ENCODE peak calls at places on chromosomes 7 and 10, in ten cellular contexts. N is GM23338; K is thoracic aorta; F is GM23248; A is Karpas-422; I is neural progenitor cell; D is endothelial cell of umbilical vein; G is small intestine; Q is Panc1; U is CD8-positive, alpha-beta memory T cell. W is an unnamed sample.
A peak's percentile ranks its signal among the peaks of the same experiment; 100 is the strongest.

GRCh38 chr10:102578782-102579181 is 65.5 kb upstream of the TRIM8 start:
- DNase-seq in N (no peak), K (no peak), F (no peak), A (no peak), I (no peak), D (no peak), G (no peak), Q (no peak), U (no peak), W (no peak)

GRCh38 chr7:76428868-76429805 is 4.4 kb downstream of the ZP3 start:
- DNase-seq in N (no peak), K (no peak), F (peak; percentile 34), A (peak; percentile 20), I (no peak), D (peak; percentile 49), G (no peak), Q (no peak), U (no peak), W (no peak)

GRCh38 chr7:17007841-17008240 is 126.1 kb upstream of the AGR3 start:
- DNase-seq in N (no peak), K (no peak), F (no peak), A (no peak), I (no peak), D (no peak), G (no peak), Q (no peak), U (no peak), W (no peak)

GRCh38 chr7:121395494-121395960 is 581 bp downstream of the FAM3C start:
- DNase-seq in N (peak; percentile 80), K (no peak), F (peak; percentile 61), A (peak; percentile 75), I (peak; percentile 70), D (peak; percentile 36), G (peak; percentile 40), Q (no peak), U (peak; percentile 47), W (no peak)

GRCh38 chr10:48464871-48465736 is 139.8 kb downstream of the ARHGAP22 start:
- DNase-seq in N (peak; percentile 23), K (no peak), F (no peak), A (no peak), I (peak; percentile 23), D (no peak), G (no peak), Q (no peak), U (no peak), W (no peak)

GRCh38 chr10:79424221-79425073 is 21.0 kb downstream of the ZCCHC24 start:
- DNase-seq in N (no peak), K (no peak), F (peak; percentile 43), A (no peak), I (no peak), D (no peak), G (peak; percentile 53), Q (no peak), U (no peak), W (peak; percentile 78)

GRCh38 chr10:70191161-70191770 is 21.0 kb upstream of the SAR1A start:
- DNase-seq in N (no peak), K (no peak), F (peak; percentile 49), A (no peak), I (no peak), D (no peak), G (no peak), Q (no peak), U (no peak), W (no peak)

GRCh38 chr7:30526163-30526562 is 21.5 kb upstream of the GGCT start:
- DNase-seq in N (peak; percentile 48), K (no peak), F (no peak), A (peak; percentile 54), I (peak; percentile 12), D (no peak), G (no peak), Q (no peak), U (no peak), W (no peak)

GRCh38 chr7:105975770-105976428 is 12.8 kb downstream of the CDHR3 start:
- DNase-seq in N (no peak), K (no peak), F (peak; percentile 50), A (no peak), I (no peak), D (no peak), G (peak; percentile 28), Q (no peak), U (no peak), W (no peak)

GRCh38 chr7:68800316-68800715 is 798.0 kb upstream of the AUTS2 start:
- DNase-seq in N (no peak), K (no peak), F (no peak), A (no peak), I (no peak), D (no peak), G (no peak), Q (no peak), U (no peak), W (no peak)

GRCh38 chr10:102457591-102458150 is 6.3 kb upstream of the C10orf95 start:
- DNase-seq in N (no peak), K (no peak), F (no peak), A (no peak), I (no peak), D (no peak), G (no peak), Q (no peak), U (no peak), W (no peak)

GRCh38 chr7:49014870-49015269 is 90.5 kb downstream of the CDC14C start:
- DNase-seq in N (peak; percentile 30), K (no peak), F (no peak), A (no peak), I (no peak), D (no peak), G (no peak), Q (no peak), U (no peak), W (no peak)

GRCh38 chr10:14562615-14563214 is 212.0 kb downstream of the FAM107B start:
- DNase-seq in N (no peak), K (no peak), F (no peak), A (no peak), I (no peak), D (no peak), G (no peak), Q (no peak), U (no peak), W (no peak)
- H3K4me3 ChIP-seq in N (no peak overlapping the region), K (no peak overlapping the region), F (no peak overlapping the region), A (no peak overlapping the region), I (no peak overlapping the region), D (no peak overlapping the region), G (no peak overlapping the region), Q (no peak overlapping the region), U (peak overlapping the region; percentile 2), W (no peak overlapping the region)

GRCh38 chr10:88064608-88065383 is 201.4 kb downstream of the PTEN start:
- DNase-seq in N (no peak), K (peak; percentile 11), F (peak; percentile 67), A (no peak), I (no peak), D (no peak), G (no peak), Q (no peak), U (no peak), W (peak; percentile 72)

GRCh38 chr10:88066319-88066718 is 202.9 kb downstream of the PTEN start:
- DNase-seq in N (no peak), K (no peak), F (no peak), A (no peak), I (no peak), D (no peak), G (no peak), Q (no peak), U (no peak), W (no peak)

GRCh38 chr10:88065384-88066049 is 202.1 kb downstream of the PTEN start:
- DNase-seq in N (no peak), K (no peak), F (no peak), A (no peak), I (no peak), D (no peak), G (no peak), Q (no peak), U (no peak), W (no peak)

GRCh38 chr10:88069338-88069737 is 205.9 kb downstream of the PTEN start:
- DNase-seq in N (no peak), K (no peak), F (no peak), A (no peak), I (no peak), D (no peak), G (no peak), Q (no peak), U (no peak), W (no peak)

GRCh38 chr10:88066876-88067275 is 203.5 kb downstream of the PTEN start:
- DNase-seq in N (no peak), K (no peak), F (no peak), A (peak; percentile 85), I (no peak), D (no peak), G (peak; percentile 40), Q (no peak), U (no peak), W (no peak)
- H3K4me1 ChIP-seq in N (peaks cover 5% of the 10 kb centered on the region), K (peaks cover 28% of the 10 kb centered on the region), F (peaks cover 17% of the 10 kb centered on the region), A (peaks cover 87% of the 10 kb centered on the region), I (peaks cover 4% of the 10 kb centered on the region), D (peaks cover 9% of the 10 kb centered on the region), G (peaks cover 2% of the 10 kb centered on the region), Q (no peaks in the 10 kb centered on the region), U (peaks cover 68% of the 10 kb centered on the region), W (peaks cover 10% of the 10 kb centered on the region)

DNA sequence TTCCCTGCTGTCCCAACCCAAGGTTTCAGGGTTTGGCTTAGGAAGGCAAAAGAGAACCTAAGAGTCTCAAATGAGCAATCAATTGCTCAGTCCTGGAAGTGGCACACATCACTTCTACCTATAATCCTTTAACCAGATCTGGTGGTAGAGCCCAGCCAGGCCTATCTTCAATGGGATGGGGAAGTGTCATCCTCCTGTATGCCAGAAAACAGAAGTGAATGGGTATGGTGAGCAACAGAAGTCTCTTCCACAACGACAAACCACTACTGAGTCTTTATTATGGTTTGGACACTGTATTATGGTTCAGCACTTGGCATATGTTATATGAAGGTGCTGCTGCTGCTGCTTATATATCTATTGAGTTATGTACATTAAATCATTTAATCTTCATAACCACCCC is 3.0 kb upstream of the AKR1B1 start:
- DNase-seq in N (no peak), K (no peak), F (peak; percentile 19), A (no peak), I (no peak), D (no peak), G (no peak), Q (no peak), U (no peak), W (no peak)
- H3K27ac ChIP-seq in N (no peak overlapping the region), K (no peak overlapping the region), F (peak overlapping the region; percentile 63), A (no peak overlapping the region), I (no peak overlapping the region), D (no peak overlapping the region), G (no peak overlapping the region), Q (no peak overlapping the region), U (no peak overlapping the region), W (no peak overlapping the region)

DNA sequence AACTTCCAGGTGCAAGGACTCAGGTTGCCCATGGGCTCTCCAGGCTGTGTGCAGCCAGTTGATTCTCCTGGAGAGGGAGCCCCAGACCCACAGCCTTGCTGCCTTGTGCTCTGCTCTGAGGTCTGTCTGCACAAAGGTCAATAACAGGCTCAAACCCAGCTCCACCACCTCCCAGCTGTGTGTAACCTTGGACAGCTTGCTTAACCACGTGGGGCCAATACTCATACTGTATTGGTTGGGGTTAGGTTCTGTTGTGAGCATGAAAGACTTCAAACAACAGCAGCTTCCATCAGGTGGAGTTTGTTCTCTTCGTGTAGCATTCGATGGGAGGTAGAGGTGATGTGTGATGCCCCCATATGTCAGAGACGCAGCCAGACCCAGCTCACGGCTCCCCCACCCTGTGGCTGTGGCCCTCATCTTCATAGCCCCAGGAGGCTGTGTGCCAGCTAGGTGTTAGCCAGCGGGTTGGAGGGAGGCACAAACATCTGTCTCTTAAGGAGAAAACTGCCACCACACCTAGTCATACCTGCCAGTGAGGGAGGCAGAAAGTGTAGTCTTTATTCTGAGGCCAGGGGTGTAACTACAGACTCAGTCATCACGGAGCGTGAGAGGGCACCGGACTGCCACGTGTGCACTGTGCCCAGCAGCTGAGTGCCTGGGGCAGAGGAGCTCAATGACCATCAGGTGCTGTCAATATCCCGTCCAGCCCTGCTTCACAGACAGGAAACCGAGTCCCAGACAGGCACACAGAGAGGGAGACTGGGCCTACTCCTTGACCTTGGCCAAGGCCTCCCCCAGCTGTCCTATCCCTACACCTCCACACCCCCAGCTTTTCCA is 8.0 kb upstream of the POLD2 start:
- DNase-seq in N (peak; percentile 50), K (no peak), F (peak; percentile 21), A (peak; percentile 64), I (peak; percentile 48), D (no peak), G (peak; percentile 60), Q (no peak), U (no peak), W (no peak)
- H3K4me3 ChIP-seq in N (no peak overlapping the region), K (no peak overlapping the region), F (no peak overlapping the region), A (no peak overlapping the region), I (no peak overlapping the region), D (no peak overlapping the region), G (no peak overlapping the region), Q (no peak overlapping the region), U (no peak overlapping the region), W (no peak overlapping the region)